ENCODE peak calls at places on chromosomes 13 and 19, in five cellular contexts. N, W, U, J and R are unnamed samples.

GRCh38 chr19:1304197-1304924 is 18.7 kb downstream of the EFNA2 start:
- DNase-seq in U (no peak), J (no peak), W (peak; percentile 75), N (no peak), R (no peak)

GRCh38 chr19:46495789-46496099 is at the start of gene PNMA8B:
- DNase-seq in W (no peak), J (peak; percentile 38), N (peak; percentile 34), U (peak; percentile 88), R (peak; percentile 92)

GRCh38 chr13:41563501-41564001 is 106.2 kb downstream of the RGCC start:
- DNase-seq in U (no peak), J (no peak), N (peak; percentile 64), W (no peak), R (no peak)

GRCh38 chr13:31044658-31045620 is 112.5 kb downstream of the TEX26 start:
- DNase-seq in J (no peak), N (no peak), U (no peak), W (no peak), R (no peak)

GRCh38 chr19:39582891-39583625 is 19.3 kb upstream of the LGALS13 start:
- DNase-seq in W (no peak), J (no peak), U (no peak), N (no peak), R (no peak)

GRCh38 chr13:57624565-57625435 is 6.7 kb upstream of the PCDH17 start:
- DNase-seq in U (peak; percentile 64), N (peak; percentile 33), W (no peak), J (no peak), R (peak; percentile 67)

GRCh38 chr13:90485441-90485840 is 862.0 kb upstream of the MIR17HG start:
- DNase-seq in W (no peak), U (peak; percentile 91), J (no peak), N (peak; percentile 59), R (peak; percentile 75)

GRCh38 chr13:90622547-90622946 is 724.9 kb upstream of the MIR17HG start:
- DNase-seq in U (no peak), W (no peak), N (no peak), J (no peak), R (no peak)

GRCh38 chr19:35549174-35549788 is 3.9 kb downstream of the TMEM147 start:
- DNase-seq in N (peak; percentile 11), W (no peak), J (peak; percentile 37), U (peak; percentile 88), R (peak; percentile 87)

GRCh38 chr19:14363203-14364097 is 17.8 kb upstream of the ADGRE5 start:
- DNase-seq in W (peak; percentile 78), J (peak; percentile 43), N (peak; percentile 76), U (peak; percentile 71), R (peak; percentile 40)

GRCh38 chr19:17205237-17206140 is 9.7 kb upstream of the USE1 start:
- DNase-seq in N (peak; percentile 29), U (peak; percentile 68), J (peak; percentile 52), W (peak; percentile 84), R (peak; percentile 56)

GRCh38 chr19:887072-887471 is 5.9 kb downstream of the MED16 start:
- DNase-seq in N (peak; percentile 22), W (no peak), U (peak; percentile 34), J (no peak), R (peak; percentile 40)

GRCh38 chr13:42740753-42741152 is 40.6 kb upstream of the FAM216B start:
- DNase-seq in N (peak; percentile 31), W (peak; percentile 62), J (no peak), U (no peak), R (no peak)

GRCh38 chr19:37718357-37718756 is 1.2 kb downstream of the ZNF607 start:
- DNase-seq in U (peak; percentile 32), W (no peak), J (no peak), N (no peak), R (peak; percentile 27)

GRCh38 chr19:45075215-45076028 is 856 bp downstream of the ZNF296 start:
- DNase-seq in J (peak; percentile 24), N (no peak), U (peak; percentile 77), W (peak; percentile 93), R (peak; percentile 80)

GRCh38 chr13:114069376-114070097 is 62.9 kb downstream of the RASA3 start:
- DNase-seq in N (no peak), W (no peak), U (no peak), J (no peak), R (no peak)

GRCh38 chr19:39870171-39870971 is 24.2 kb upstream of the FBL start:
- DNase-seq in U (no peak), J (no peak), W (no peak), N (no peak), R (no peak)

GRCh38 chr19:30745476-30745985 is 373.3 kb downstream of the ZNF536 start:
- DNase-seq in U (no peak), W (no peak), N (no peak), J (no peak), R (no peak)

GRCh38 chr13:106352850-106353249 is 182.6 kb downstream of the EFNB2 start:
- DNase-seq in J (no peak), U (no peak), W (no peak), N (no peak), R (no peak)